ENCODE peak calls at places on chromosome 1, in four cellular contexts. U is T follicular helper cell, D is upper lobe of right lung, M is K562. C is an unnamed sample.

GRCh38 chr1:156502749-156503671 is 2.4 kb upstream of the MEF2D start:
- DNase-seq in U (no peak), D (peak), M (no peak), C (peak)

GRCh38 chr1:221574529-221574928 is 167.4 kb downstream of the DUSP10 start:
- DNase-seq in U (no peak), D (no peak), M (no peak), C (no peak)

GRCh38 chr1:189859385-189859977 is 618.2 kb downstream of the BRINP3 start:
- DNase-seq in U (no peak), D (no peak), M (peak), C (no peak)

GRCh38 chr1:65253800-65254319 is 55.5 kb upstream of the DNAJC6 start:
- DNase-seq in U (no peak), D (no peak), M (no peak), C (no peak)

GRCh38 chr1:58597076-58597475 is 20.0 kb upstream of the TACSTD2 start:
- DNase-seq in U (no peak), D (no peak), M (no peak), C (no peak)

GRCh38 chr1:204706838-204707509 is 21.4 kb upstream of the LRRN2 start:
- DNase-seq in U (no peak), D (no peak), M (no peak), C (no peak)

GRCh38 chr1:209885403-209886218 is 52.4 kb upstream of the SYT14 start:
- DNase-seq in U (no peak), D (no peak), M (no peak), C (no peak)

GRCh38 chr1:200043330-200043668 is 15.8 kb downstream of the NR5A2 start:
- DNase-seq in U (no peak), D (no peak), M (no peak), C (no peak)

GRCh38 chr1:90348934-90349333 is 354.0 kb downstream of the ZNF326 start:
- DNase-seq in U (no peak), D (no peak), M (no peak), C (no peak)

GRCh38 chr1:23062271-23062670 is 43.0 kb downstream of the KDM1A start:
- DNase-seq in U (no peak), D (no peak), M (no peak), C (no peak)

GRCh38 chr1:157725214-157725577 is 24.6 kb upstream of the FCRL3 start:
- DNase-seq in U (no peak), D (no peak), M (no peak), C (no peak)

GRCh38 chr1:19208710-19209438 is 1.2 kb downstream of the UBR4 start:
- DNase-seq in U (no peak), D (no peak), M (no peak), C (peak)

GRCh38 chr1:209585672-209586071 is 2.2 kb downstream of the CAMK1G start:
- DNase-seq in U (no peak), D (peak), M (no peak), C (no peak)

GRCh38 chr1:26177182-26177684 is at the start of gene CNKSR1:
- DNase-seq in U (no peak), D (peak), M (no peak), C (peak)

GRCh38 chr1:36154765-36155559 is 998 bp upstream of the MAP7D1 start:
- DNase-seq in U (no peak), D (no peak), M (no peak), C (no peak)

GRCh38 chr1:61092643-61093042 is 10.3 kb downstream of the NFIA start:
- DNase-seq in U (no peak), D (no peak), M (no peak), C (no peak)

GRCh38 chr1:58936973-58937372 is 153.1 kb upstream of the JUN start:
- DNase-seq in U (no peak), D (no peak), M (no peak), C (peak)

GRCh38 chr1:62349470-62350233 is 30.4 kb upstream of the KANK4 start:
- DNase-seq in U (no peak), D (no peak), M (no peak), C (no peak)

GRCh38 chr1:195105773-195106172 is 1502.5 kb downstream of the KCNT2 start:
- DNase-seq in U (no peak), D (no peak), M (no peak), C (no peak)

GRCh38 chr1:26278835-26279597 is 870 bp upstream of the SH3BGRL3 start:
- DNase-seq in U (no peak), D (no peak), M (peak), C (peak)

GRCh38 chr1:44611866-44612265 is 62.4 kb downstream of the TMEM53 start:
- DNase-seq in U (no peak), D (no peak), M (no peak), C (no peak)

GRCh38 chr1:57959727-57960300 is 536.0 kb upstream of the DAB1 start:
- DNase-seq in U (no peak), D (no peak), M (no peak), C (no peak)

GRCh38 chr1:3610823-3611169 is 512 bp downstream of the MEGF6 start:
- DNase-seq in U (no peak), D (no peak), M (no peak), C (no peak)

GRCh38 chr1:43994794-43995790 is 3.7 kb downstream of the CCDC24 start:
- DNase-seq in U (no peak), D (no peak), M (peak), C (peak)

GRCh38 chr1:159171254-159171687 is at the start of gene CADM3:
- DNase-seq in U (no peak), D (no peak), M (no peak), C (peak)